ENCODE peak calls at places on chromosomes 5 and 9, in six cellular contexts. D is body of pancreas; Y is CD8-positive, alpha-beta T cell; K is psoas muscle; W is HFFc6; A is MCF 10A. Z is an unnamed sample.

GRCh38 chr5:35853652-35854051 is 3.0 kb upstream of the IL7R start:
- DNase-seq in D (peak), Y (peak), W (no peak), A (peak), K (no peak), Z (no peak)

GRCh38 chr5:72018158-72018803 is 89.0 kb upstream of the MAP1B start:
- DNase-seq in D (peak), A (peak), Y (peak), W (peak), K (no peak), Z (peak)

GRCh38 chr9:1261879-1262278 is 211.7 kb downstream of the DMRT2 start:
- DNase-seq in D (no peak), Y (no peak), W (no peak), K (no peak), A (no peak), Z (no peak)

GRCh38 chr9:6956796-6957355 is 199.1 kb downstream of the KDM4C start:
- DNase-seq in A (no peak), W (no peak), D (no peak), K (no peak), Y (no peak), Z (no peak)

GRCh38 chr9:26773054-26773453 is 119.5 kb downstream of the CAAP1 start:
- DNase-seq in A (no peak), K (no peak), Y (no peak), W (no peak), D (no peak), Z (no peak)

GRCh38 chr9:37801287-37801850 is 772 bp downstream of the DCAF10 start:
- DNase-seq in Y (no peak), K (peak), W (peak), A (peak), D (peak), Z (peak)

GRCh38 chr5:51960617-51961115 is 577.4 kb downstream of the ISL1 start:
- DNase-seq in D (no peak), K (no peak), Y (no peak), A (peak), W (peak), Z (peak)

GRCh38 chr5:81397169-81397568 is 3.2 kb upstream of the ACOT12 start:
- DNase-seq in A (peak), W (peak), K (no peak), D (no peak), Y (no peak), Z (no peak)

GRCh38 chr5:107104040-107104773 is 566.5 kb downstream of the EFNA5 start:
- DNase-seq in Y (no peak), K (peak), D (no peak), W (no peak), A (no peak), Z (no peak)

GRCh38 chr5:161804263-161804662 is 43.7 kb upstream of the GABRA1 start:
- DNase-seq in W (no peak), K (no peak), D (no peak), Y (no peak), A (no peak), Z (no peak)

GRCh38 chr5:32536246-32536645 is 49.1 kb upstream of the SUB1 start:
- DNase-seq in K (no peak), A (no peak), Y (no peak), D (no peak), W (no peak), Z (no peak)

GRCh38 chr5:174459071-174459702 is 265.2 kb upstream of the MSX2 start:
- DNase-seq in A (peak), W (no peak), Y (no peak), D (no peak), K (no peak), Z (no peak)

GRCh38 chr5:174462128-174462527 is 262.3 kb upstream of the MSX2 start:
- DNase-seq in A (no peak), D (no peak), Y (no peak), W (no peak), K (no peak), Z (no peak)

GRCh38 chr5:174459832-174460448 is 264.4 kb upstream of the MSX2 start:
- DNase-seq in K (no peak), D (no peak), W (no peak), Y (no peak), A (peak), Z (no peak)

GRCh38 chr5:174464504-174465165 is 259.7 kb upstream of the MSX2 start:
- DNase-seq in W (no peak), D (no peak), K (no peak), A (no peak), Y (no peak), Z (no peak)
- TF ChIP-seq CTCF in W (peak), D (no peak), K (no peak), A (peak), Y (no peak), Z (no peak)

GRCh38 chr9:100492952-100493351 is 20.0 kb downstream of the TMEFF1 start:
- DNase-seq in K (peak), W (peak), A (peak), D (no peak), Y (no peak), Z (no peak)
- TF ChIP-seq CTCF in K (peak), W (peak), A (no peak), D (no peak), Y (no peak), Z (peak)

GRCh38 chr9:112061152-112061740 is 113.9 kb downstream of the SUSD1 start:
- DNase-seq in A (peak), W (peak), Y (peak), K (peak), D (peak), Z (peak)
- TF ChIP-seq CTCF in A (no peak), W (no peak), Y (no peak), K (no peak), D (no peak), Z (no peak)

GRCh38 chr5:149935431-149935901 is 9.1 kb downstream of the PDE6A start:
- DNase-seq in A (peak), W (no peak), Y (no peak), D (no peak), K (no peak), Z (no peak)

GRCh38 chr5:149930060-149930753 is 14.4 kb downstream of the PDE6A start:
- DNase-seq in A (no peak), K (no peak), Y (no peak), W (peak), D (peak), Z (no peak)

GRCh38 chr5:149930754-149931574 is 13.6 kb downstream of the PDE6A start:
- DNase-seq in Y (no peak), A (no peak), D (no peak), W (no peak), K (no peak), Z (no peak)

GRCh38 chr5:149931992-149932436 is 12.6 kb downstream of the PDE6A start:
- DNase-seq in Y (no peak), D (no peak), K (no peak), W (no peak), A (no peak), Z (no peak)

DNA sequence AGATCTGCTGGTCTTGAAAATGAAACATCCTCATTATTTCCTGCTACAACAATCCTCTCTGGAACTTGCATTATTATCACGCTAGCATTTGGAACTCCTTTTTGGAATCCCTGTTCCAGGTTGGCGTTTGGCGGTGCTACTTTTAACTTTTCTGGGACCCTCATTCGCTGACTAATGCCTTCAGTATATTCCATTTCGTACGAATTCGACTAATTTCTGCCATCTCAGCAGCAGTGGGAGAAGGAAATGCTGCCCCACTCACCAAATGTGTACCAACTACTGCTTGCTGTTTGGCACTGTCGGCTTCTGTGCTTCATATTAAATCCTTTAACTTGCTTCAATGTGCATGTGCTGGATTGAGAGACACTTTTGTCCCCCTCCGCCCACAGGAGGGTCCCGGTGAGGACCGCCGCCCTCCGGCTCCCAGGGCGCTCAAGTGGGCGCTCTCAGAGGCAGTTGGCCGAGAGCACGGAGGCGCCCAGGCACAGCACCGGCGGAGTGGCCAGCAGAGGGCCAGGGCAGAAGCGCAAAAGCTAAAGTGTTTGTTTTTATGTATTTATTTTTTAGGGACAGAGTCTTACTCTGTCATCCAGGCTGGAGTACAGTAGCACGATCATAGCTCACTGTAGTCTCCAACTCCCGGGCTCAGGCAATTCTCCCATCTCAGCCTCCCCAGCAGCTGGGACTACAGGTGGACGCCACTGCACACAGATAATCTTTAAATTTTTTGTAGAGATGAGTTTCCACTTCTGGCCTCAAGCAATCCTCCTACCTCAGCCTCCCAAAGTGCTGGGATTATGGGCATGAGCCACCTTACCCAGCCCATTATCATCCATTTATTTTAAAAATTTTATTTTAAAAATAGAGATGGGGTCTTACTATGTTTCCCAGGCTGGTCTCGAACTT is 11.9 kb downstream of the PDE6A start:
- DNase-seq in D (peak), W (peak), K (peak), A (no peak), Y (no peak), Z (no peak)
- TF ChIP-seq CTCF in D (peak), W (peak), K (peak), A (no peak), Y (no peak), Z (no peak)

GRCh38 chr5:93891491-93892480 is 150.4 kb upstream of the POU5F2 start:
- DNase-seq in Y (no peak), W (no peak), A (no peak), D (no peak), K (no peak), Z (no peak)

GRCh38 chr5:93890657-93891056 is 149.3 kb upstream of the POU5F2 start:
- DNase-seq in A (no peak), W (no peak), D (no peak), K (no peak), Y (no peak), Z (no peak)

GRCh38 chr5:93892481-93892880 is 151.1 kb upstream of the POU5F2 start:
- DNase-seq in W (no peak), Y (no peak), K (no peak), D (no peak), A (no peak), Z (no peak)

GRCh38 chr5:93893050-93893449 is 151.7 kb upstream of the POU5F2 start:
- DNase-seq in D (no peak), Y (no peak), W (no peak), K (no peak), A (no peak), Z (no peak)

DNA sequence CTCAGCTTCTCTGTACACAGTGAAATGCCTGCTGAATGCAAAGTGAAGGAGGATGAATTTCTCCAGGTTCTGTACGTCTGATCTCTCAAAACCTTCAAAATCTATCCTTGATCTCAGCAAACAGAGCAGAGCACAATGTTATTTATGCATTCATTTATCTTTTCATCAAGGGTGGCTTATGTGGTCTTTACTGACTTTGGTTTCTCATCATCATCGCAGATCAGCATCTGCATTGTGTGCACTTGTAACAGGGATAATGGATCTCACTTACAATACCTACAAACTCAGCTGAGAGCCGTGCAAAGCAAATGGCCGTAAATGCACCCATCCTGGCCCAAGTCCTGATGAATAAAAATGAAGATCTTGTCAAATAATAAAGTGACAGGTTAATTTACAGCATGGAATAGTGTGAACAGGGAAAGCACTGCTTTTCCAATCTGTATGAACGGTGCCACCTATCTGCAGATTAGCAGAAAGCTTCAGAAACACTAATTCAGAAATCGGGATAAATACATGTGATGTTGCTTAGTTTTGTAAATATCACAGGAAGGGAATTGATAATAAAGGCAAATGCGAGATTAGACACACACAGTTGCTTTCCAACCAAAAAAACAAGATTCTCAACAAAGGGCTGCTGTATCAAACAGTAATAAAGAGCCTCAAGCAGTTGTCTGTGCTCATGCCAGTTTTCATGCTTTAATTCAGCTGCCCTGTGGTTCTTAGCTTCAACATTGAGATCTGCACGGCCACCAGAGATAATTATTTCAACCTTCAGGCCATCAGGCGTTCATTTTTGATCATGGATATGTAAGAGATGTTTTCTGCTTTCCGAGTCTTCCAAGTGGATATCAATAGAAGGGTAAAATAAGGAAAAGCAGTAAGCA is 153.3 kb upstream of the POU5F2 start:
- DNase-seq in A (no peak), Y (no peak), D (no peak), K (no peak), W (peak), Z (no peak)
- TF ChIP-seq CTCF in A (peak), Y (no peak), D (peak), K (peak), W (peak), Z (peak)

DNA sequence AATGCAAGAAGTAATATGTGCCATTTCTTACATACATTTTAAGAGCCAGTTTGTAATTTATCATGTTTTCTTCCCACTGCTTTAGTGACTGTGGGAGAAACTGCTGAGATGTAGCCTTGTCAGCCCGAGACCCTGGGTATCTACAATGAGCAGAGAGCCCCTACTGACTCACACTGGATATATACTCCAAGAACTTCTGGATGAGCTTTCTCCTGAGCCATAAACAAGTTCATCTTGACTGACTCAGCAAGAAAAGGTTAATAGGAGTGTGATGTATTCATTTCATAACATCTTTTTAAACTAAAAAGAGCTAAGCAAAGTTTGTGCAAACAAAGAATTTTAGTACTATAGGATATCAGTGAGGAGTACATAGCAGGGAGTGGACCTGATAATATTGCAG is 182.5 kb downstream of the EDIL3 start:
- DNase-seq in K (no peak), D (no peak), A (no peak), Y (no peak), W (no peak), Z (no peak)
- TF ChIP-seq CTCF in K (no peak), D (no peak), A (no peak), Y (no peak), W (no peak), Z (no peak)

Z was measured in RWPE1.